ENCODE peak calls at places on chromosome 4, in eight cellular contexts. One of them, this sample, is unnamed.

GRCh38 chr4:171203425-171203824 is 609.8 kb upstream of the GALNTL6 start:
- DNase-seq in T-helper 1 cell: no peak
- DNase-seq in stimulated activated CD8-positive, alpha-beta memory T cell treated with anti-CD3 and anti-CD28 coated beads, Interleukin-4, amount 100 ng/mL, for 4 hours: no peak
- DNase-seq in NCI-H748 treated with DMSO at 0.1 percent for 48 hours: no peak
- DNase-seq in uterus: no peak
- DNase-seq in body of pancreas: no peak
- DNase-seq in posterior cingulate gyrus: no peak
- DNase-seq in EH: no peak
- DNase-seq in this sample: no peak

GRCh38 chr4:85953651-85954018 is 406.2 kb downstream of the MAPK10 start:
- DNase-seq in EH: peak; percentile 90
- DNase-seq in NCI-H748 treated with DMSO at 0.1 percent for 48 hours: no peak
- DNase-seq in T-helper 1 cell: no peak
- DNase-seq in uterus: no peak
- DNase-seq in posterior cingulate gyrus: no peak
- DNase-seq in body of pancreas: no peak
- DNase-seq in stimulated activated CD8-positive, alpha-beta memory T cell treated with anti-CD3 and anti-CD28 coated beads, Interleukin-4, amount 100 ng/mL, for 4 hours: no peak
- DNase-seq in this sample: no peak

GRCh38 chr4:20623936-20624335 is 76.3 kb upstream of the PACRGL start:
- DNase-seq in uterus: no peak
- DNase-seq in body of pancreas: no peak
- DNase-seq in EH: no peak
- DNase-seq in posterior cingulate gyrus: no peak
- DNase-seq in stimulated activated CD8-positive, alpha-beta memory T cell treated with anti-CD3 and anti-CD28 coated beads, Interleukin-4, amount 100 ng/mL, for 4 hours: no peak
- DNase-seq in T-helper 1 cell: no peak
- DNase-seq in NCI-H748 treated with DMSO at 0.1 percent for 48 hours: no peak
- DNase-seq in this sample: no peak

GRCh38 chr4:113700602-113701150 is 60.9 kb downstream of the CAMK2D start:
- DNase-seq in body of pancreas: peak; percentile 13
- DNase-seq in uterus: no peak
- DNase-seq in NCI-H748 treated with DMSO at 0.1 percent for 48 hours: no peak
- DNase-seq in posterior cingulate gyrus: no peak
- DNase-seq in T-helper 1 cell: no peak
- DNase-seq in EH: peak; percentile 38
- DNase-seq in stimulated activated CD8-positive, alpha-beta memory T cell treated with anti-CD3 and anti-CD28 coated beads, Interleukin-4, amount 100 ng/mL, for 4 hours: no peak
- DNase-seq in this sample: no peak

GRCh38 chr4:184375027-184375426 is 99.3 kb downstream of the IRF2 start:
- DNase-seq in T-helper 1 cell: no peak
- DNase-seq in EH: peak; percentile 37
- DNase-seq in NCI-H748 treated with DMSO at 0.1 percent for 48 hours: no peak
- DNase-seq in body of pancreas: no peak
- DNase-seq in stimulated activated CD8-positive, alpha-beta memory T cell treated with anti-CD3 and anti-CD28 coated beads, Interleukin-4, amount 100 ng/mL, for 4 hours: no peak
- DNase-seq in uterus: no peak
- DNase-seq in posterior cingulate gyrus: no peak
- DNase-seq in this sample: no peak

GRCh38 chr4:54100607-54101189 is 735 bp downstream of the GSX2 start:
- DNase-seq in stimulated activated CD8-positive, alpha-beta memory T cell treated with anti-CD3 and anti-CD28 coated beads, Interleukin-4, amount 100 ng/mL, for 4 hours: no peak
- DNase-seq in EH: peak; percentile 33
- DNase-seq in uterus: no peak
- DNase-seq in NCI-H748 treated with DMSO at 0.1 percent for 48 hours: no peak
- DNase-seq in posterior cingulate gyrus: no peak
- DNase-seq in body of pancreas: no peak
- DNase-seq in T-helper 1 cell: no peak
- DNase-seq in this sample: no peak

GRCh38 chr4:98939892-98940298 is 11.0 kb upstream of the EIF4E start:
- DNase-seq in body of pancreas: no peak
- DNase-seq in uterus: no peak
- DNase-seq in NCI-H748 treated with DMSO at 0.1 percent for 48 hours: no peak
- DNase-seq in EH: peak; percentile 76
- DNase-seq in posterior cingulate gyrus: no peak
- DNase-seq in stimulated activated CD8-positive, alpha-beta memory T cell treated with anti-CD3 and anti-CD28 coated beads, Interleukin-4, amount 100 ng/mL, for 4 hours: no peak
- DNase-seq in T-helper 1 cell: no peak
- DNase-seq in this sample: no peak

GRCh38 chr4:166143227-166143626 is 270.2 kb downstream of the TLL1 start:
- DNase-seq in stimulated activated CD8-positive, alpha-beta memory T cell treated with anti-CD3 and anti-CD28 coated beads, Interleukin-4, amount 100 ng/mL, for 4 hours: no peak
- DNase-seq in uterus: no peak
- DNase-seq in NCI-H748 treated with DMSO at 0.1 percent for 48 hours: no peak
- DNase-seq in T-helper 1 cell: no peak
- DNase-seq in posterior cingulate gyrus: no peak
- DNase-seq in EH: peak; percentile 83
- DNase-seq in body of pancreas: no peak
- DNase-seq in this sample: no peak

GRCh38 chr4:4386736-4387392 is at the start of gene NSG1:
- DNase-seq in T-helper 1 cell: no peak
- DNase-seq in posterior cingulate gyrus: peak; percentile 63
- DNase-seq in body of pancreas: peak; percentile 25
- DNase-seq in uterus: no peak
- DNase-seq in NCI-H748 treated with DMSO at 0.1 percent for 48 hours: no peak
- DNase-seq in stimulated activated CD8-positive, alpha-beta memory T cell treated with anti-CD3 and anti-CD28 coated beads, Interleukin-4, amount 100 ng/mL, for 4 hours: no peak
- DNase-seq in EH: peak; percentile 22
- DNase-seq in this sample: peak; percentile 63